ENCODE peak calls at places on chromosomes 13 and 19, in nine cellular contexts. A, N, S, C, H, I, V, B and Q are unnamed samples.

GRCh38 chr19:49824662-49825061 is 6.6 kb downstream of the MED25 start:
- DNase-seq in A (no peak), N (no peak), S (no peak), C (no peak), H (no peak), I (no peak), V (no peak), B (no peak), Q (no peak)

GRCh38 chr19:41299755-41300089 is 10.2 kb upstream of the CCDC97 start:
- DNase-seq in A (no peak), N (no peak), S (no peak), C (no peak), H (no peak), I (peak), V (no peak), B (peak), Q (no peak)

GRCh38 chr19:10998045-10998533 is 37.3 kb downstream of the SMARCA4 start:
- DNase-seq in A (no peak), N (no peak), S (no peak), C (no peak), H (no peak), I (peak), V (no peak), B (no peak), Q (no peak)

GRCh38 chr13:51838235-51838846 is 6.6 kb downstream of the TMEM272 start:
- DNase-seq in A (no peak), N (no peak), S (no peak), C (no peak), H (no peak), I (no peak), V (no peak), B (no peak), Q (no peak)

GRCh38 chr13:111919826-111920225 is 147.1 kb upstream of the SOX1 start:
- DNase-seq in A (no peak), N (no peak), S (no peak), C (no peak), H (no peak), I (no peak), V (no peak), B (no peak), Q (peak)

GRCh38 chr13:78601886-78602560 is 1.3 kb downstream of the POU4F1 start:
- DNase-seq in A (no peak), N (no peak), S (no peak), C (no peak), H (no peak), I (no peak), V (no peak), B (no peak), Q (no peak)

GRCh38 chr13:52848455-52849190 is at the start of gene PCDH8:
- DNase-seq in A (peak), N (peak), S (peak), C (peak), H (no peak), I (no peak), V (no peak), B (no peak), Q (peak)

GRCh38 chr13:23995283-23996073 is 98.2 kb upstream of the C1QTNF9B start:
- DNase-seq in A (no peak), N (no peak), S (no peak), C (no peak), H (no peak), I (no peak), V (no peak), B (no peak), Q (no peak)

GRCh38 chr13:26253262-26253786 is 605 bp upstream of the CDK8 start:
- DNase-seq in A (no peak), N (no peak), S (no peak), C (no peak), H (no peak), I (no peak), V (no peak), B (no peak), Q (no peak)

GRCh38 chr19:1566392-1567115 is 1.6 kb downstream of the MEX3D start:
- DNase-seq in A (peak), N (no peak), S (peak), C (peak), H (no peak), I (peak), V (no peak), B (peak), Q (peak)

GRCh38 chr19:4374451-4375163 is 25.7 kb downstream of the SH3GL1 start:
- DNase-seq in A (no peak), N (no peak), S (no peak), C (no peak), H (peak), I (peak), V (no peak), B (no peak), Q (no peak)

GRCh38 chr19:18204394-18205179 is 745 bp upstream of the RAB3A start:
- DNase-seq in A (peak), N (peak), S (peak), C (peak), H (no peak), I (no peak), V (no peak), B (peak), Q (peak)

GRCh38 chr19:1651061-1651547 is 1.3 kb downstream of the TCF3 start:
- DNase-seq in A (peak), N (no peak), S (peak), C (no peak), H (no peak), I (no peak), V (no peak), B (no peak), Q (no peak)

GRCh38 chr19:31930401-31930800 is 415.0 kb upstream of the ZNF507 start:
- DNase-seq in A (no peak), N (no peak), S (no peak), C (no peak), H (no peak), I (no peak), V (no peak), B (no peak), Q (no peak)

GRCh38 chr19:1449467-1450442 is at the start of gene APC2:
- DNase-seq in A (peak), N (no peak), S (peak), C (no peak), H (no peak), I (no peak), V (no peak), B (no peak), Q (peak)

GRCh38 chr19:35529241-35530218 is 1.4 kb upstream of the SBSN start:
- DNase-seq in A (no peak), N (no peak), S (no peak), C (no peak), H (no peak), I (no peak), V (no peak), B (no peak), Q (no peak)